ENCODE peak calls at places on chromosomes 12 and 14, in ten cellular contexts. One of them, this sample, is unnamed.

GRCh38 chr14:95023886-95024285 is 133.4 kb downstream of the DICER1 start:
- DNase-seq in activated CD4-positive, CD25-positive, alpha-beta regulatory T cell treated with anti-CD3 and anti-CD28 coated beads, Interleukin-2, amount 50 U/mL, for 16 hours: no peak
- DNase-seq in activated CD8-positive, alpha-beta memory T cell treated with anti-CD3 and anti-CD28 coated beads, Interleukin-2, amount 50 U/mL, for 4 hours: no peak
- DNase-seq in AG20443: peak; percentile 75
- DNase-seq in effector CD8-positive, alpha-beta T cell: no peak
- DNase-seq in activated CD4-positive, alpha-beta T cell treated with anti-CD3 and anti-CD28 coated beads, Interleukin-2, amount 10 ng/mL, durations not matched to agents 7 days and 5 days: no peak
- DNase-seq in stimulated activated CD8-positive, alpha-beta memory T cell treated with anti-CD3 and anti-CD28 coated beads, Interleukin-15, amount 100 ng/mL, for 1 hour: no peak
- DNase-seq in COLO829: no peak
- DNase-seq in HCEC 1CT: no peak
- DNase-seq in brain microvascular endothelial cell: no peak
- DNase-seq in this sample: no peak

GRCh38 chr14:72878746-72879145 is 15.2 kb downstream of the DPF3 start:
- DNase-seq in activated CD4-positive, CD25-positive, alpha-beta regulatory T cell treated with anti-CD3 and anti-CD28 coated beads, Interleukin-2, amount 50 U/mL, for 16 hours: no peak
- DNase-seq in activated CD8-positive, alpha-beta memory T cell treated with anti-CD3 and anti-CD28 coated beads, Interleukin-2, amount 50 U/mL, for 4 hours: no peak
- DNase-seq in AG20443: no peak
- DNase-seq in effector CD8-positive, alpha-beta T cell: no peak
- DNase-seq in activated CD4-positive, alpha-beta T cell treated with anti-CD3 and anti-CD28 coated beads, Interleukin-2, amount 10 ng/mL, durations not matched to agents 7 days and 5 days: no peak
- DNase-seq in stimulated activated CD8-positive, alpha-beta memory T cell treated with anti-CD3 and anti-CD28 coated beads, Interleukin-15, amount 100 ng/mL, for 1 hour: no peak
- DNase-seq in COLO829: no peak
- DNase-seq in HCEC 1CT: no peak
- DNase-seq in brain microvascular endothelial cell: no peak
- DNase-seq in this sample: no peak

GRCh38 chr12:84891106-84891838 is 21.3 kb downstream of the SLC6A15 start:
- DNase-seq in activated CD4-positive, CD25-positive, alpha-beta regulatory T cell treated with anti-CD3 and anti-CD28 coated beads, Interleukin-2, amount 50 U/mL, for 16 hours: no peak
- DNase-seq in activated CD8-positive, alpha-beta memory T cell treated with anti-CD3 and anti-CD28 coated beads, Interleukin-2, amount 50 U/mL, for 4 hours: no peak
- DNase-seq in AG20443: no peak
- DNase-seq in effector CD8-positive, alpha-beta T cell: no peak
- DNase-seq in activated CD4-positive, alpha-beta T cell treated with anti-CD3 and anti-CD28 coated beads, Interleukin-2, amount 10 ng/mL, durations not matched to agents 7 days and 5 days: no peak
- DNase-seq in stimulated activated CD8-positive, alpha-beta memory T cell treated with anti-CD3 and anti-CD28 coated beads, Interleukin-15, amount 100 ng/mL, for 1 hour: no peak
- DNase-seq in COLO829: peak; percentile 33
- DNase-seq in HCEC 1CT: peak; percentile 50
- DNase-seq in brain microvascular endothelial cell: peak; percentile 30
- DNase-seq in this sample: no peak

GRCh38 chr12:51889216-51890134 is 1.6 kb downstream of the ANKRD33 start:
- DNase-seq in activated CD4-positive, CD25-positive, alpha-beta regulatory T cell treated with anti-CD3 and anti-CD28 coated beads, Interleukin-2, amount 50 U/mL, for 16 hours: no peak
- DNase-seq in activated CD8-positive, alpha-beta memory T cell treated with anti-CD3 and anti-CD28 coated beads, Interleukin-2, amount 50 U/mL, for 4 hours: no peak
- DNase-seq in AG20443: no peak
- DNase-seq in effector CD8-positive, alpha-beta T cell: no peak
- DNase-seq in activated CD4-positive, alpha-beta T cell treated with anti-CD3 and anti-CD28 coated beads, Interleukin-2, amount 10 ng/mL, durations not matched to agents 7 days and 5 days: no peak
- DNase-seq in stimulated activated CD8-positive, alpha-beta memory T cell treated with anti-CD3 and anti-CD28 coated beads, Interleukin-15, amount 100 ng/mL, for 1 hour: no peak
- DNase-seq in COLO829: no peak
- DNase-seq in HCEC 1CT: no peak
- DNase-seq in brain microvascular endothelial cell: no peak
- DNase-seq in this sample: no peak

GRCh38 chr14:98622208-98623051 is 649.6 kb downstream of the BCL11B start:
- DNase-seq in activated CD4-positive, CD25-positive, alpha-beta regulatory T cell treated with anti-CD3 and anti-CD28 coated beads, Interleukin-2, amount 50 U/mL, for 16 hours: no peak
- DNase-seq in activated CD8-positive, alpha-beta memory T cell treated with anti-CD3 and anti-CD28 coated beads, Interleukin-2, amount 50 U/mL, for 4 hours: no peak
- DNase-seq in AG20443: no peak
- DNase-seq in effector CD8-positive, alpha-beta T cell: no peak
- DNase-seq in activated CD4-positive, alpha-beta T cell treated with anti-CD3 and anti-CD28 coated beads, Interleukin-2, amount 10 ng/mL, durations not matched to agents 7 days and 5 days: no peak
- DNase-seq in stimulated activated CD8-positive, alpha-beta memory T cell treated with anti-CD3 and anti-CD28 coated beads, Interleukin-15, amount 100 ng/mL, for 1 hour: no peak
- DNase-seq in COLO829: no peak
- DNase-seq in HCEC 1CT: no peak
- DNase-seq in brain microvascular endothelial cell: peak; percentile 32
- DNase-seq in this sample: no peak

GRCh38 chr14:44317433-44317746 is 189.7 kb downstream of the FSCB start:
- DNase-seq in activated CD4-positive, CD25-positive, alpha-beta regulatory T cell treated with anti-CD3 and anti-CD28 coated beads, Interleukin-2, amount 50 U/mL, for 16 hours: no peak
- DNase-seq in activated CD8-positive, alpha-beta memory T cell treated with anti-CD3 and anti-CD28 coated beads, Interleukin-2, amount 50 U/mL, for 4 hours: no peak
- DNase-seq in AG20443: no peak
- DNase-seq in effector CD8-positive, alpha-beta T cell: no peak
- DNase-seq in activated CD4-positive, alpha-beta T cell treated with anti-CD3 and anti-CD28 coated beads, Interleukin-2, amount 10 ng/mL, durations not matched to agents 7 days and 5 days: no peak
- DNase-seq in stimulated activated CD8-positive, alpha-beta memory T cell treated with anti-CD3 and anti-CD28 coated beads, Interleukin-15, amount 100 ng/mL, for 1 hour: no peak
- DNase-seq in COLO829: no peak
- DNase-seq in HCEC 1CT: no peak
- DNase-seq in brain microvascular endothelial cell: no peak
- DNase-seq in this sample: no peak

GRCh38 chr14:54777395-54777794 is 125.2 kb downstream of the GCH1 start:
- DNase-seq in activated CD4-positive, CD25-positive, alpha-beta regulatory T cell treated with anti-CD3 and anti-CD28 coated beads, Interleukin-2, amount 50 U/mL, for 16 hours: no peak
- DNase-seq in activated CD8-positive, alpha-beta memory T cell treated with anti-CD3 and anti-CD28 coated beads, Interleukin-2, amount 50 U/mL, for 4 hours: no peak
- DNase-seq in AG20443: no peak
- DNase-seq in effector CD8-positive, alpha-beta T cell: no peak
- DNase-seq in activated CD4-positive, alpha-beta T cell treated with anti-CD3 and anti-CD28 coated beads, Interleukin-2, amount 10 ng/mL, durations not matched to agents 7 days and 5 days: no peak
- DNase-seq in stimulated activated CD8-positive, alpha-beta memory T cell treated with anti-CD3 and anti-CD28 coated beads, Interleukin-15, amount 100 ng/mL, for 1 hour: no peak
- DNase-seq in COLO829: no peak
- DNase-seq in HCEC 1CT: no peak
- DNase-seq in brain microvascular endothelial cell: no peak
- DNase-seq in this sample: no peak

GRCh38 chr12:100963381-100963780 is 168.8 kb downstream of the ANO4 start:
- DNase-seq in activated CD4-positive, CD25-positive, alpha-beta regulatory T cell treated with anti-CD3 and anti-CD28 coated beads, Interleukin-2, amount 50 U/mL, for 16 hours: no peak
- DNase-seq in activated CD8-positive, alpha-beta memory T cell treated with anti-CD3 and anti-CD28 coated beads, Interleukin-2, amount 50 U/mL, for 4 hours: no peak
- DNase-seq in AG20443: no peak
- DNase-seq in effector CD8-positive, alpha-beta T cell: no peak
- DNase-seq in activated CD4-positive, alpha-beta T cell treated with anti-CD3 and anti-CD28 coated beads, Interleukin-2, amount 10 ng/mL, durations not matched to agents 7 days and 5 days: no peak
- DNase-seq in stimulated activated CD8-positive, alpha-beta memory T cell treated with anti-CD3 and anti-CD28 coated beads, Interleukin-15, amount 100 ng/mL, for 1 hour: no peak
- DNase-seq in COLO829: no peak
- DNase-seq in HCEC 1CT: no peak
- DNase-seq in brain microvascular endothelial cell: no peak
- DNase-seq in this sample: no peak

GRCh38 chr14:93981874-93982683 is 5.7 kb upstream of the ASB2 start:
- DNase-seq in activated CD4-positive, CD25-positive, alpha-beta regulatory T cell treated with anti-CD3 and anti-CD28 coated beads, Interleukin-2, amount 50 U/mL, for 16 hours: no peak
- DNase-seq in activated CD8-positive, alpha-beta memory T cell treated with anti-CD3 and anti-CD28 coated beads, Interleukin-2, amount 50 U/mL, for 4 hours: no peak
- DNase-seq in AG20443: no peak
- DNase-seq in effector CD8-positive, alpha-beta T cell: no peak
- DNase-seq in activated CD4-positive, alpha-beta T cell treated with anti-CD3 and anti-CD28 coated beads, Interleukin-2, amount 10 ng/mL, durations not matched to agents 7 days and 5 days: no peak
- DNase-seq in stimulated activated CD8-positive, alpha-beta memory T cell treated with anti-CD3 and anti-CD28 coated beads, Interleukin-15, amount 100 ng/mL, for 1 hour: no peak
- DNase-seq in COLO829: no peak
- DNase-seq in HCEC 1CT: no peak
- DNase-seq in brain microvascular endothelial cell: no peak
- DNase-seq in this sample: no peak

GRCh38 chr12:49094966-49095365 is 365 bp upstream of the DHH start:
- DNase-seq in activated CD4-positive, CD25-positive, alpha-beta regulatory T cell treated with anti-CD3 and anti-CD28 coated beads, Interleukin-2, amount 50 U/mL, for 16 hours: no peak
- DNase-seq in activated CD8-positive, alpha-beta memory T cell treated with anti-CD3 and anti-CD28 coated beads, Interleukin-2, amount 50 U/mL, for 4 hours: no peak
- DNase-seq in AG20443: no peak
- DNase-seq in effector CD8-positive, alpha-beta T cell: no peak
- DNase-seq in activated CD4-positive, alpha-beta T cell treated with anti-CD3 and anti-CD28 coated beads, Interleukin-2, amount 10 ng/mL, durations not matched to agents 7 days and 5 days: no peak
- DNase-seq in stimulated activated CD8-positive, alpha-beta memory T cell treated with anti-CD3 and anti-CD28 coated beads, Interleukin-15, amount 100 ng/mL, for 1 hour: no peak
- DNase-seq in COLO829: no peak
- DNase-seq in HCEC 1CT: no peak
- DNase-seq in brain microvascular endothelial cell: no peak
- DNase-seq in this sample: no peak

GRCh38 chr14:99609245-99610117 is 5.5 kb upstream of the CCDC85C start:
- DNase-seq in activated CD4-positive, CD25-positive, alpha-beta regulatory T cell treated with anti-CD3 and anti-CD28 coated beads, Interleukin-2, amount 50 U/mL, for 16 hours: no peak
- DNase-seq in activated CD8-positive, alpha-beta memory T cell treated with anti-CD3 and anti-CD28 coated beads, Interleukin-2, amount 50 U/mL, for 4 hours: peak; percentile 30
- DNase-seq in AG20443: peak; percentile 43
- DNase-seq in effector CD8-positive, alpha-beta T cell: no peak
- DNase-seq in activated CD4-positive, alpha-beta T cell treated with anti-CD3 and anti-CD28 coated beads, Interleukin-2, amount 10 ng/mL, durations not matched to agents 7 days and 5 days: peak; percentile 23
- DNase-seq in stimulated activated CD8-positive, alpha-beta memory T cell treated with anti-CD3 and anti-CD28 coated beads, Interleukin-15, amount 100 ng/mL, for 1 hour: no peak
- DNase-seq in COLO829: no peak
- DNase-seq in HCEC 1CT: no peak
- DNase-seq in brain microvascular endothelial cell: no peak
- DNase-seq in this sample: no peak

GRCh38 chr12:123150804-123151678 is at the start of gene PITPNM2:
- DNase-seq in activated CD4-positive, CD25-positive, alpha-beta regulatory T cell treated with anti-CD3 and anti-CD28 coated beads, Interleukin-2, amount 50 U/mL, for 16 hours: peak; percentile 22
- DNase-seq in activated CD8-positive, alpha-beta memory T cell treated with anti-CD3 and anti-CD28 coated beads, Interleukin-2, amount 50 U/mL, for 4 hours: peak; percentile 70
- DNase-seq in AG20443: peak; percentile 94
- DNase-seq in effector CD8-positive, alpha-beta T cell: peak; percentile 29
- DNase-seq in activated CD4-positive, alpha-beta T cell treated with anti-CD3 and anti-CD28 coated beads, Interleukin-2, amount 10 ng/mL, durations not matched to agents 7 days and 5 days: peak; percentile 61
- DNase-seq in stimulated activated CD8-positive, alpha-beta memory T cell treated with anti-CD3 and anti-CD28 coated beads, Interleukin-15, amount 100 ng/mL, for 1 hour: peak; percentile 24
- DNase-seq in COLO829: no peak
- DNase-seq in HCEC 1CT: peak; percentile 75
- DNase-seq in brain microvascular endothelial cell: no peak
- DNase-seq in this sample: peak; percentile 76

GRCh38 chr14:41668346-41668745 is 61.7 kb downstream of the LRFN5 start:
- DNase-seq in activated CD4-positive, CD25-positive, alpha-beta regulatory T cell treated with anti-CD3 and anti-CD28 coated beads, Interleukin-2, amount 50 U/mL, for 16 hours: no peak
- DNase-seq in activated CD8-positive, alpha-beta memory T cell treated with anti-CD3 and anti-CD28 coated beads, Interleukin-2, amount 50 U/mL, for 4 hours: no peak
- DNase-seq in AG20443: no peak
- DNase-seq in effector CD8-positive, alpha-beta T cell: no peak
- DNase-seq in activated CD4-positive, alpha-beta T cell treated with anti-CD3 and anti-CD28 coated beads, Interleukin-2, amount 10 ng/mL, durations not matched to agents 7 days and 5 days: no peak
- DNase-seq in stimulated activated CD8-positive, alpha-beta memory T cell treated with anti-CD3 and anti-CD28 coated beads, Interleukin-15, amount 100 ng/mL, for 1 hour: no peak
- DNase-seq in COLO829: no peak
- DNase-seq in HCEC 1CT: no peak
- DNase-seq in brain microvascular endothelial cell: no peak
- DNase-seq in this sample: no peak

GRCh38 chr12:113591480-113591971 is 119.9 kb upstream of the LHX5 start:
- DNase-seq in activated CD4-positive, CD25-positive, alpha-beta regulatory T cell treated with anti-CD3 and anti-CD28 coated beads, Interleukin-2, amount 50 U/mL, for 16 hours: no peak
- DNase-seq in activated CD8-positive, alpha-beta memory T cell treated with anti-CD3 and anti-CD28 coated beads, Interleukin-2, amount 50 U/mL, for 4 hours: no peak
- DNase-seq in AG20443: no peak
- DNase-seq in effector CD8-positive, alpha-beta T cell: no peak
- DNase-seq in activated CD4-positive, alpha-beta T cell treated with anti-CD3 and anti-CD28 coated beads, Interleukin-2, amount 10 ng/mL, durations not matched to agents 7 days and 5 days: no peak
- DNase-seq in stimulated activated CD8-positive, alpha-beta memory T cell treated with anti-CD3 and anti-CD28 coated beads, Interleukin-15, amount 100 ng/mL, for 1 hour: no peak
- DNase-seq in COLO829: no peak
- DNase-seq in HCEC 1CT: no peak
- DNase-seq in brain microvascular endothelial cell: no peak
- DNase-seq in this sample: peak; percentile 63

GRCh38 chr12:28191690-28192089 is 1.4 kb downstream of the CCDC91 start:
- DNase-seq in activated CD4-positive, CD25-positive, alpha-beta regulatory T cell treated with anti-CD3 and anti-CD28 coated beads, Interleukin-2, amount 50 U/mL, for 16 hours: no peak
- DNase-seq in activated CD8-positive, alpha-beta memory T cell treated with anti-CD3 and anti-CD28 coated beads, Interleukin-2, amount 50 U/mL, for 4 hours: no peak
- DNase-seq in AG20443: peak; percentile 17
- DNase-seq in effector CD8-positive, alpha-beta T cell: no peak
- DNase-seq in activated CD4-positive, alpha-beta T cell treated with anti-CD3 and anti-CD28 coated beads, Interleukin-2, amount 10 ng/mL, durations not matched to agents 7 days and 5 days: peak; percentile 16
- DNase-seq in stimulated activated CD8-positive, alpha-beta memory T cell treated with anti-CD3 and anti-CD28 coated beads, Interleukin-15, amount 100 ng/mL, for 1 hour: no peak
- DNase-seq in COLO829: no peak
- DNase-seq in HCEC 1CT: no peak
- DNase-seq in brain microvascular endothelial cell: peak; percentile 7
- DNase-seq in this sample: no peak

GRCh38 chr14:37594238-37594915 is 672 bp downstream of the FOXA1 start:
- DNase-seq in activated CD4-positive, CD25-positive, alpha-beta regulatory T cell treated with anti-CD3 and anti-CD28 coated beads, Interleukin-2, amount 50 U/mL, for 16 hours: no peak
- DNase-seq in activated CD8-positive, alpha-beta memory T cell treated with anti-CD3 and anti-CD28 coated beads, Interleukin-2, amount 50 U/mL, for 4 hours: no peak
- DNase-seq in AG20443: peak; percentile 76
- DNase-seq in effector CD8-positive, alpha-beta T cell: no peak
- DNase-seq in activated CD4-positive, alpha-beta T cell treated with anti-CD3 and anti-CD28 coated beads, Interleukin-2, amount 10 ng/mL, durations not matched to agents 7 days and 5 days: peak; percentile 24
- DNase-seq in stimulated activated CD8-positive, alpha-beta memory T cell treated with anti-CD3 and anti-CD28 coated beads, Interleukin-15, amount 100 ng/mL, for 1 hour: no peak
- DNase-seq in COLO829: peak; percentile 48
- DNase-seq in HCEC 1CT: peak; percentile 75
- DNase-seq in brain microvascular endothelial cell: peak; percentile 57
- DNase-seq in this sample: no peak

GRCh38 chr14:46250113-46250703 is 401.4 kb downstream of the RPL10L start:
- DNase-seq in activated CD4-positive, CD25-positive, alpha-beta regulatory T cell treated with anti-CD3 and anti-CD28 coated beads, Interleukin-2, amount 50 U/mL, for 16 hours: no peak
- DNase-seq in activated CD8-positive, alpha-beta memory T cell treated with anti-CD3 and anti-CD28 coated beads, Interleukin-2, amount 50 U/mL, for 4 hours: no peak
- DNase-seq in AG20443: peak; percentile 8
- DNase-seq in effector CD8-positive, alpha-beta T cell: no peak
- DNase-seq in activated CD4-positive, alpha-beta T cell treated with anti-CD3 and anti-CD28 coated beads, Interleukin-2, amount 10 ng/mL, durations not matched to agents 7 days and 5 days: no peak
- DNase-seq in stimulated activated CD8-positive, alpha-beta memory T cell treated with anti-CD3 and anti-CD28 coated beads, Interleukin-15, amount 100 ng/mL, for 1 hour: no peak
- DNase-seq in COLO829: peak; percentile 27
- DNase-seq in HCEC 1CT: peak; percentile 1
- DNase-seq in brain microvascular endothelial cell: peak; percentile 45
- DNase-seq in this sample: no peak

GRCh38 chr14:35940291-35940690 is 114.2 kb downstream of the BRMS1L start:
- DNase-seq in activated CD4-positive, CD25-positive, alpha-beta regulatory T cell treated with anti-CD3 and anti-CD28 coated beads, Interleukin-2, amount 50 U/mL, for 16 hours: no peak
- DNase-seq in activated CD8-positive, alpha-beta memory T cell treated with anti-CD3 and anti-CD28 coated beads, Interleukin-2, amount 50 U/mL, for 4 hours: no peak
- DNase-seq in AG20443: no peak
- DNase-seq in effector CD8-positive, alpha-beta T cell: no peak
- DNase-seq in activated CD4-positive, alpha-beta T cell treated with anti-CD3 and anti-CD28 coated beads, Interleukin-2, amount 10 ng/mL, durations not matched to agents 7 days and 5 days: no peak
- DNase-seq in stimulated activated CD8-positive, alpha-beta memory T cell treated with anti-CD3 and anti-CD28 coated beads, Interleukin-15, amount 100 ng/mL, for 1 hour: no peak
- DNase-seq in COLO829: peak; percentile 21
- DNase-seq in HCEC 1CT: no peak
- DNase-seq in brain microvascular endothelial cell: no peak
- DNase-seq in this sample: no peak

GRCh38 chr12:4169959-4170358 is 103.6 kb upstream of the CCND2 start:
- DNase-seq in activated CD4-positive, CD25-positive, alpha-beta regulatory T cell treated with anti-CD3 and anti-CD28 coated beads, Interleukin-2, amount 50 U/mL, for 16 hours: no peak
- DNase-seq in activated CD8-positive, alpha-beta memory T cell treated with anti-CD3 and anti-CD28 coated beads, Interleukin-2, amount 50 U/mL, for 4 hours: no peak
- DNase-seq in AG20443: no peak
- DNase-seq in effector CD8-positive, alpha-beta T cell: no peak
- DNase-seq in activated CD4-positive, alpha-beta T cell treated with anti-CD3 and anti-CD28 coated beads, Interleukin-2, amount 10 ng/mL, durations not matched to agents 7 days and 5 days: no peak
- DNase-seq in stimulated activated CD8-positive, alpha-beta memory T cell treated with anti-CD3 and anti-CD28 coated beads, Interleukin-15, amount 100 ng/mL, for 1 hour: no peak
- DNase-seq in COLO829: no peak
- DNase-seq in HCEC 1CT: no peak
- DNase-seq in brain microvascular endothelial cell: no peak
- DNase-seq in this sample: no peak

GRCh38 chr14:24042733-24043132 is 9.1 kb upstream of the CARMIL3 start:
- DNase-seq in activated CD4-positive, CD25-positive, alpha-beta regulatory T cell treated with anti-CD3 and anti-CD28 coated beads, Interleukin-2, amount 50 U/mL, for 16 hours: no peak
- DNase-seq in activated CD8-positive, alpha-beta memory T cell treated with anti-CD3 and anti-CD28 coated beads, Interleukin-2, amount 50 U/mL, for 4 hours: no peak
- DNase-seq in AG20443: no peak
- DNase-seq in effector CD8-positive, alpha-beta T cell: no peak
- DNase-seq in activated CD4-positive, alpha-beta T cell treated with anti-CD3 and anti-CD28 coated beads, Interleukin-2, amount 10 ng/mL, durations not matched to agents 7 days and 5 days: no peak
- DNase-seq in stimulated activated CD8-positive, alpha-beta memory T cell treated with anti-CD3 and anti-CD28 coated beads, Interleukin-15, amount 100 ng/mL, for 1 hour: no peak
- DNase-seq in COLO829: no peak
- DNase-seq in HCEC 1CT: no peak
- DNase-seq in brain microvascular endothelial cell: no peak
- DNase-seq in this sample: no peak

GRCh38 chr12:46493352-46494209 is 121.0 kb upstream of the SLC38A2 start:
- DNase-seq in activated CD4-positive, CD25-positive, alpha-beta regulatory T cell treated with anti-CD3 and anti-CD28 coated beads, Interleukin-2, amount 50 U/mL, for 16 hours: no peak
- DNase-seq in activated CD8-positive, alpha-beta memory T cell treated with anti-CD3 and anti-CD28 coated beads, Interleukin-2, amount 50 U/mL, for 4 hours: no peak
- DNase-seq in AG20443: no peak
- DNase-seq in effector CD8-positive, alpha-beta T cell: no peak
- DNase-seq in activated CD4-positive, alpha-beta T cell treated with anti-CD3 and anti-CD28 coated beads, Interleukin-2, amount 10 ng/mL, durations not matched to agents 7 days and 5 days: no peak
- DNase-seq in stimulated activated CD8-positive, alpha-beta memory T cell treated with anti-CD3 and anti-CD28 coated beads, Interleukin-15, amount 100 ng/mL, for 1 hour: no peak
- DNase-seq in COLO829: no peak
- DNase-seq in HCEC 1CT: no peak
- DNase-seq in brain microvascular endothelial cell: no peak
- DNase-seq in this sample: no peak

GRCh38 chr12:14774944-14775651 is 28.2 kb downstream of the WBP11 start:
- DNase-seq in activated CD4-positive, CD25-positive, alpha-beta regulatory T cell treated with anti-CD3 and anti-CD28 coated beads, Interleukin-2, amount 50 U/mL, for 16 hours: no peak
- DNase-seq in activated CD8-positive, alpha-beta memory T cell treated with anti-CD3 and anti-CD28 coated beads, Interleukin-2, amount 50 U/mL, for 4 hours: peak; percentile 31
- DNase-seq in AG20443: peak; percentile 47
- DNase-seq in effector CD8-positive, alpha-beta T cell: peak; percentile 17
- DNase-seq in activated CD4-positive, alpha-beta T cell treated with anti-CD3 and anti-CD28 coated beads, Interleukin-2, amount 10 ng/mL, durations not matched to agents 7 days and 5 days: peak; percentile 28
- DNase-seq in stimulated activated CD8-positive, alpha-beta memory T cell treated with anti-CD3 and anti-CD28 coated beads, Interleukin-15, amount 100 ng/mL, for 1 hour: no peak
- DNase-seq in COLO829: no peak
- DNase-seq in HCEC 1CT: peak; percentile 70
- DNase-seq in brain microvascular endothelial cell: peak; percentile 50
- DNase-seq in this sample: peak; percentile 29

GRCh38 chr14:59679872-59680271 is 103.3 kb upstream of the CCDC175 start:
- DNase-seq in activated CD4-positive, CD25-positive, alpha-beta regulatory T cell treated with anti-CD3 and anti-CD28 coated beads, Interleukin-2, amount 50 U/mL, for 16 hours: no peak
- DNase-seq in activated CD8-positive, alpha-beta memory T cell treated with anti-CD3 and anti-CD28 coated beads, Interleukin-2, amount 50 U/mL, for 4 hours: no peak
- DNase-seq in AG20443: no peak
- DNase-seq in effector CD8-positive, alpha-beta T cell: no peak
- DNase-seq in activated CD4-positive, alpha-beta T cell treated with anti-CD3 and anti-CD28 coated beads, Interleukin-2, amount 10 ng/mL, durations not matched to agents 7 days and 5 days: no peak
- DNase-seq in stimulated activated CD8-positive, alpha-beta memory T cell treated with anti-CD3 and anti-CD28 coated beads, Interleukin-15, amount 100 ng/mL, for 1 hour: no peak
- DNase-seq in COLO829: no peak
- DNase-seq in HCEC 1CT: no peak
- DNase-seq in brain microvascular endothelial cell: no peak
- DNase-seq in this sample: no peak

GRCh38 chr14:98173291-98173690 is 1098.7 kb downstream of the BCL11B start:
- DNase-seq in activated CD4-positive, CD25-positive, alpha-beta regulatory T cell treated with anti-CD3 and anti-CD28 coated beads, Interleukin-2, amount 50 U/mL, for 16 hours: no peak
- DNase-seq in activated CD8-positive, alpha-beta memory T cell treated with anti-CD3 and anti-CD28 coated beads, Interleukin-2, amount 50 U/mL, for 4 hours: peak; percentile 60
- DNase-seq in AG20443: no peak
- DNase-seq in effector CD8-positive, alpha-beta T cell: peak; percentile 29
- DNase-seq in activated CD4-positive, alpha-beta T cell treated with anti-CD3 and anti-CD28 coated beads, Interleukin-2, amount 10 ng/mL, durations not matched to agents 7 days and 5 days: peak; percentile 86
- DNase-seq in stimulated activated CD8-positive, alpha-beta memory T cell treated with anti-CD3 and anti-CD28 coated beads, Interleukin-15, amount 100 ng/mL, for 1 hour: peak; percentile 40
- DNase-seq in COLO829: no peak
- DNase-seq in HCEC 1CT: no peak
- DNase-seq in brain microvascular endothelial cell: no peak
- DNase-seq in this sample: no peak

GRCh38 chr14:25108959-25109358 is 59.0 kb upstream of the STXBP6 start:
- DNase-seq in activated CD4-positive, CD25-positive, alpha-beta regulatory T cell treated with anti-CD3 and anti-CD28 coated beads, Interleukin-2, amount 50 U/mL, for 16 hours: no peak
- DNase-seq in activated CD8-positive, alpha-beta memory T cell treated with anti-CD3 and anti-CD28 coated beads, Interleukin-2, amount 50 U/mL, for 4 hours: no peak
- DNase-seq in AG20443: no peak
- DNase-seq in effector CD8-positive, alpha-beta T cell: no peak
- DNase-seq in activated CD4-positive, alpha-beta T cell treated with anti-CD3 and anti-CD28 coated beads, Interleukin-2, amount 10 ng/mL, durations not matched to agents 7 days and 5 days: no peak
- DNase-seq in stimulated activated CD8-positive, alpha-beta memory T cell treated with anti-CD3 and anti-CD28 coated beads, Interleukin-15, amount 100 ng/mL, for 1 hour: no peak
- DNase-seq in COLO829: peak; percentile 17
- DNase-seq in HCEC 1CT: no peak
- DNase-seq in brain microvascular endothelial cell: no peak
- DNase-seq in this sample: no peak

GRCh38 chr14:101721951-101722661 is 39.4 kb upstream of the PPP2R5C start:
- DNase-seq in activated CD4-positive, CD25-positive, alpha-beta regulatory T cell treated with anti-CD3 and anti-CD28 coated beads, Interleukin-2, amount 50 U/mL, for 16 hours: peak; percentile 52
- DNase-seq in activated CD8-positive, alpha-beta memory T cell treated with anti-CD3 and anti-CD28 coated beads, Interleukin-2, amount 50 U/mL, for 4 hours: peak; percentile 65
- DNase-seq in AG20443: no peak
- DNase-seq in effector CD8-positive, alpha-beta T cell: peak; percentile 52
- DNase-seq in activated CD4-positive, alpha-beta T cell treated with anti-CD3 and anti-CD28 coated beads, Interleukin-2, amount 10 ng/mL, durations not matched to agents 7 days and 5 days: peak; percentile 82
- DNase-seq in stimulated activated CD8-positive, alpha-beta memory T cell treated with anti-CD3 and anti-CD28 coated beads, Interleukin-15, amount 100 ng/mL, for 1 hour: peak; percentile 47
- DNase-seq in COLO829: peak; percentile 97
- DNase-seq in HCEC 1CT: no peak
- DNase-seq in brain microvascular endothelial cell: no peak
- DNase-seq in this sample: no peak

This sample was measured in GM10248.